ENCODE peak calls at places on chromosome 11, in nine cellular contexts. O is lower leg skin, L is A549, Z is transverse colon, Y is IMR-90, W is adrenal gland, X is spleen, J is NB4, T is sigmoid colon. R is an unnamed sample.

GRCh38 chr11:69059429-69059828 is 10.7 kb downstream of the TPCN2 start:
- DNase-seq in O (no peak), L (no peak), Z (no peak), Y (no peak), W (no peak), X (no peak), J (no peak), T (no peak), R (no peak)

GRCh38 chr11:7353100-7353499 is 101.4 kb downstream of the SYT9 start:
- DNase-seq in O (no peak), L (peak), Z (peak), Y (no peak), W (peak), X (no peak), J (peak), T (no peak), R (peak)

GRCh38 chr11:26522912-26523610 is 49.0 kb downstream of the MUC15 start:
- DNase-seq in O (no peak), L (peak), Z (no peak), Y (peak), W (no peak), X (no peak), J (peak), T (no peak), R (peak)

GRCh38 chr11:33735166-33735425 is 1.1 kb downstream of the CD59 start:
- DNase-seq in O (no peak), L (no peak), Z (no peak), Y (no peak), W (no peak), X (no peak), J (no peak), T (no peak), R (peak)

GRCh38 chr11:10564030-10564429 is 4.4 kb downstream of the LYVE1 start:
- DNase-seq in O (no peak), L (no peak), Z (no peak), Y (no peak), W (no peak), X (no peak), J (no peak), T (no peak), R (no peak)

GRCh38 chr11:11584446-11584810 is 37.4 kb downstream of the GALNT18 start:
- DNase-seq in O (no peak), L (peak), Z (no peak), Y (peak), W (no peak), X (no peak), J (no peak), T (no peak), R (no peak)

GRCh38 chr11:74720596-74721478 is 10.4 kb downstream of the CHRDL2 start:
- DNase-seq in O (no peak), L (no peak), Z (peak), Y (peak), W (peak), X (peak), J (peak), T (peak), R (no peak)

GRCh38 chr11:36657610-36658225 is 59.7 kb upstream of the RAG2 start:
- DNase-seq in O (no peak), L (no peak), Z (no peak), Y (peak), W (no peak), X (no peak), J (no peak), T (no peak), R (no peak)

GRCh38 chr11:117064275-117064674 is 34.0 kb downstream of the SIK3 start:
- DNase-seq in O (no peak), L (no peak), Z (no peak), Y (peak), W (no peak), X (no peak), J (no peak), T (no peak), R (no peak)

GRCh38 chr11:9314291-9315077 is at the start of gene TMEM41B:
- DNase-seq in O (peak), L (peak), Z (peak), Y (peak), W (peak), X (peak), J (peak), T (peak), R (peak)

GRCh38 chr11:126163074-126163700 is 48.3 kb downstream of the RPUSD4 start:
- DNase-seq in O (peak), L (peak), Z (no peak), Y (peak), W (peak), X (peak), J (no peak), T (peak), R (peak)

GRCh38 chr11:127074151-127074761 is 73.7 kb upstream of the KIRREL3 start:
- DNase-seq in O (no peak), L (peak), Z (peak), Y (peak), W (no peak), X (no peak), J (peak), T (no peak), R (no peak)

GRCh38 chr11:11735586-11735985 is 106.2 kb upstream of the USP47 start:
- DNase-seq in O (no peak), L (no peak), Z (no peak), Y (no peak), W (no peak), X (no peak), J (no peak), T (no peak), R (no peak)

GRCh38 chr11:128802358-128802981 is 64.6 kb downstream of the KCNJ1 start:
- DNase-seq in O (no peak), L (peak), Z (no peak), Y (no peak), W (no peak), X (no peak), J (no peak), T (no peak), R (no peak)

GRCh38 chr11:77082838-77083552 is 16.2 kb downstream of the CAPN5 start:
- DNase-seq in O (peak), L (no peak), Z (peak), Y (peak), W (peak), X (peak), J (no peak), T (peak), R (peak)

GRCh38 chr11:85109141-85109540 is 518.0 kb downstream of the DLG2 start:
- DNase-seq in O (no peak), L (no peak), Z (no peak), Y (no peak), W (no peak), X (no peak), J (no peak), T (no peak), R (no peak)

GRCh38 chr11:125207866-125208425 is 43.4 kb downstream of the PKNOX2 start:
- DNase-seq in O (no peak), L (no peak), Z (no peak), Y (peak), W (no peak), X (no peak), J (no peak), T (peak), R (no peak)

GRCh38 chr11:73399159-73400090 is 23.2 kb downstream of the RELT start:
- DNase-seq in O (no peak), L (no peak), Z (no peak), Y (peak), W (no peak), X (no peak), J (peak), T (peak), R (no peak)

GRCh38 chr11:61023086-61024035 is 51.9 kb downstream of the CD6 start:
- DNase-seq in O (no peak), L (no peak), Z (peak), Y (no peak), W (no peak), X (no peak), J (no peak), T (peak), R (no peak)

GRCh38 chr11:75840560-75840959 is 25.6 kb downstream of the UVRAG start:
- DNase-seq in O (no peak), L (no peak), Z (no peak), Y (no peak), W (no peak), X (no peak), J (no peak), T (no peak), R (no peak)

GRCh38 chr11:124152770-124153407 is 30.3 kb upstream of the OR10D3 start:
- DNase-seq in O (no peak), L (no peak), Z (no peak), Y (no peak), W (no peak), X (no peak), J (no peak), T (no peak), R (no peak)

GRCh38 chr11:20011294-20011951 is 148.9 kb downstream of the DBX1 start:
- DNase-seq in O (no peak), L (no peak), Z (no peak), Y (no peak), W (no peak), X (no peak), J (no peak), T (no peak), R (no peak)

GRCh38 chr11:62546244-62546936 is at the start of gene AHNAK:
- DNase-seq in O (peak), L (peak), Z (peak), Y (peak), W (peak), X (peak), J (peak), T (peak), R (peak)
- TF ChIP-seq POLR2A in O (no peak), L (peak), Z (peak), Y (peak), W (peak), X (peak), J (peak), T (peak), R (peak)

DNA sequence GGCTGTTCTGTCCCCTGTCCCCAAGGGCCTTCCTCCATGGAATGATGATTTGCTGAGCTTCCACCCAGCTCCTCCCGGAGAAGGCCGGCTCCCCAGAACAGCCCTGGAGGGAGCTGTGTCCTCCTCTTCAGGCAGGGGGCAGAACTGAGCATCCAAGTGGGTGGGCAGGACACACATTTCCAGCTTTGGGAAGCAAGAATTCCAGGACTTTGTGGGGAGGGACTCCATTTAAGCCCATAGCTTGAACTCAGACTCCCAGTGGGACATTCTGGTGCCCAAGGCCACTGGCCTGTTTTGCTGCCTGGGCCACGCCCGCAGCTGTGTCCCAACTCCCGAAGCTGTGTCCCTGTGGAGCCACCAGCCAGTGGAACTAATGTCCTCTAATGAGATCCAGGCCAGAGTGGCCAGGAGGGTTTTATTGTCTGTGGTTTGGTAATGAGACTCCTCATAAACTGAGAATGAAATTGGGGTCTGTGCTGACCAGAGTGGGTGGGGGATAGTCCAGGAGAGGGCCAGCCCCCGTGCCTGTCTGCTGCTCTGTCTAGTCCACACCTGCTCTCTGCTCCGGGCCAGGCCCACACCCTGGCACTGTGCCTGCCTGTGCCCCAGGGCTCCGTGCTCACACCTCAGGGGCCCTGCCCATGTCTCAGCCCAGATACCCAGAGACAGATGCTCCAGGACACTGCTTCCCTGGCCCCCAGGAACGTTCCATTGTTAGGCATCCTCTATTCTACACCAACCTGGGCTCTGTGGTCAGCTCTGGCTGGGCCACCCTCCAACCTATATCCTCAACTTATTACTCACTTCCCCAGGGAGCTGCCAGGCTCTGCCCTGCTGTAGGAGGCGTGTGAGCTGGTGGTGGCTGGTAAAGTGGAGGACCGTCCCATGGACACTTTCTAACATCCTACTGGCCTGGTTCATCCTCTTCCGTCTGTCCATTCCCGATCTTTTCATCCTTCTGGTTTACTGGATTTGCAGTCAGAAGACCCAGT is 7.6 kb downstream of the NECTIN1 start:
- DNase-seq in O (no peak), L (peak), Z (no peak), Y (no peak), W (no peak), X (no peak), J (no peak), T (no peak), R (peak)
- TF ChIP-seq CTCF in O (no peak), L (no peak), Z (peak), Y (peak), W (peak), X (peak), J (peak), T (no peak), R (no peak)

GRCh38 chr11:46236918-46237247 is 40.6 kb upstream of the CREB3L1 start:
- DNase-seq in O (no peak), L (no peak), Z (no peak), Y (no peak), W (no peak), X (peak), J (no peak), T (no peak), R (no peak)
- H3K4me3 ChIP-seq in O (no peak), L (peak), Z (no peak), Y (no peak), W (no peak), X (peak), J (no peak), T (no peak), R (no peak)

GRCh38 chr11:1304376-1304775 is 5.1 kb downstream of the TOLLIP start:
- DNase-seq in O (no peak), L (peak), Z (peak), Y (no peak), W (no peak), X (peak), J (no peak), T (no peak), R (peak)
- TF ChIP-seq POLR2A in O (no peak), L (no peak), Z (no peak), Y (no peak), W (no peak), X (no peak), J (no peak), T (no peak), R (no peak)

GRCh38 chr11:111299111-111300026 is 1.0 kb downstream of the POU2AF3 start:
- DNase-seq in O (no peak), L (peak), Z (peak), Y (peak), W (peak), X (peak), J (no peak), T (peak), R (peak)
- TF ChIP-seq CTCF in O (no peak), L (peak), Z (peak), Y (peak), W (peak), X (peak), J (no peak), T (peak), R (peak)

GRCh38 chr11:44130751-44131150 is 35.3 kb downstream of the EXT2 start:
- DNase-seq in O (no peak), L (no peak), Z (no peak), Y (no peak), W (no peak), X (no peak), J (no peak), T (no peak), R (no peak)

GRCh38 chr11:44125598-44125997 is 30.1 kb downstream of the EXT2 start:
- DNase-seq in O (no peak), L (no peak), Z (no peak), Y (no peak), W (no peak), X (no peak), J (no peak), T (no peak), R (no peak)

GRCh38 chr11:44126304-44126703 is 30.8 kb downstream of the EXT2 start:
- DNase-seq in O (no peak), L (no peak), Z (no peak), Y (no peak), W (no peak), X (no peak), J (no peak), T (no peak), R (no peak)

GRCh38 chr11:44127130-44127529 is 31.7 kb downstream of the EXT2 start:
- DNase-seq in O (no peak), L (no peak), Z (no peak), Y (no peak), W (no peak), X (no peak), J (peak), T (no peak), R (no peak)

DNA sequence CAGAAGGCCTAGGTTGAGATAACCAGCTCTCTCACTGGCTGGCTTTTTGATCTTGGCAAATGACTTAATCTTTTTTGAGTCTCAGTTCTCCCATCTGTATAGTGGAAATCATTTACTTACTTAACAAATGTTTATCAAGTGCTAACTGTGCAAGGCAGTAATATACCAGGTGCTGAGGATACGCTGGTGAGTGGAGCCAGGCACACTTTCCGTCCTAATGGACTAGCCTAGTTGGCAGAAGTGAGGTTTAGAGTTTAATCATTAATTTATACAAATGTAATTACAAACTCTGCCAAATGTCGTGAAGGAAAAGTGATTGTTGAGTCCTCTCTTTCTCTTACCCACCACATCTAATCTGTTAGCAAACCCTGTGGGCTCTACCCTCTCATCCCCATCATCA is 33.3 kb downstream of the EXT2 start:
- DNase-seq in O (no peak), L (no peak), Z (no peak), Y (no peak), W (no peak), X (no peak), J (no peak), T (no peak), R (no peak)
- H3K4me3 ChIP-seq in O (no peak), L (no peak), Z (no peak), Y (no peak), W (no peak), X (no peak), J (no peak), T (no peak), R (no peak)